ENCODE peak calls at places on chromosomes 3 and 15, in nine cellular contexts. One of them, this sample, is unnamed.

GRCh38 chr3:112315791-112316190 is 17.2 kb upstream of the CD200 start:
- DNase-seq in CD8-positive, alpha-beta T cell: no peak
- DNase-seq in AG10803: no peak
- DNase-seq in GM23338: no peak
- DNase-seq in foreskin fibroblast: no peak
- DNase-seq in GM06990: no peak
- DNase-seq in psoas muscle: no peak
- DNase-seq in PC-9: no peak
- DNase-seq in heart left ventricle: no peak
- DNase-seq in this sample: no peak

GRCh38 chr3:133413166-133414020 is 13.5 kb downstream of the BFSP2 start:
- DNase-seq in CD8-positive, alpha-beta T cell: no peak
- DNase-seq in GM23338: no peak
- DNase-seq in PC-9: peak
- DNase-seq in psoas muscle: no peak
- DNase-seq in AG10803: peak
- DNase-seq in heart left ventricle: no peak
- DNase-seq in foreskin fibroblast: peak
- DNase-seq in GM06990: no peak
- DNase-seq in this sample: no peak

GRCh38 chr3:58218904-58219303 is 8.1 kb upstream of the DNASE1L3 start:
- DNase-seq in CD8-positive, alpha-beta T cell: no peak
- DNase-seq in PC-9: no peak
- DNase-seq in GM23338: no peak
- DNase-seq in foreskin fibroblast: no peak
- DNase-seq in GM06990: peak
- DNase-seq in heart left ventricle: no peak
- DNase-seq in AG10803: no peak
- DNase-seq in psoas muscle: no peak
- DNase-seq in this sample: no peak

GRCh38 chr15:85403745-85404144 is 23.3 kb downstream of the AKAP13 start:
- DNase-seq in GM06990: no peak
- DNase-seq in AG10803: peak
- DNase-seq in CD8-positive, alpha-beta T cell: no peak
- DNase-seq in GM23338: peak
- DNase-seq in foreskin fibroblast: peak
- DNase-seq in heart left ventricle: no peak
- DNase-seq in psoas muscle: no peak
- DNase-seq in PC-9: no peak
- DNase-seq in this sample: no peak

GRCh38 chr15:77959094-77959879 is 118.2 kb downstream of the TBC1D2B start:
- DNase-seq in heart left ventricle: peak
- DNase-seq in AG10803: peak
- DNase-seq in foreskin fibroblast: peak
- DNase-seq in GM23338: peak
- DNase-seq in psoas muscle: peak
- DNase-seq in GM06990: peak
- DNase-seq in PC-9: peak
- DNase-seq in CD8-positive, alpha-beta T cell: peak
- DNase-seq in this sample: peak

GRCh38 chr3:159586587-159587202 is 401.9 kb upstream of the IL12A start:
- DNase-seq in psoas muscle: no peak
- DNase-seq in GM06990: no peak
- DNase-seq in PC-9: no peak
- DNase-seq in AG10803: peak
- DNase-seq in CD8-positive, alpha-beta T cell: no peak
- DNase-seq in GM23338: peak
- DNase-seq in heart left ventricle: peak
- DNase-seq in foreskin fibroblast: peak
- DNase-seq in this sample: no peak

GRCh38 chr15:40150163-40150925 is 10.5 kb upstream of the BUB1B start:
- DNase-seq in GM23338: no peak
- DNase-seq in GM06990: no peak
- DNase-seq in PC-9: peak
- DNase-seq in CD8-positive, alpha-beta T cell: no peak
- DNase-seq in AG10803: peak
- DNase-seq in foreskin fibroblast: peak
- DNase-seq in psoas muscle: peak
- DNase-seq in heart left ventricle: peak
- DNase-seq in this sample: no peak

GRCh38 chr3:132785292-132785691 is 63.1 kb upstream of the NPHP3 start:
- DNase-seq in PC-9: no peak
- DNase-seq in GM23338: no peak
- DNase-seq in psoas muscle: no peak
- DNase-seq in GM06990: no peak
- DNase-seq in heart left ventricle: no peak
- DNase-seq in CD8-positive, alpha-beta T cell: no peak
- DNase-seq in foreskin fibroblast: peak
- DNase-seq in AG10803: peak
- DNase-seq in this sample: no peak

GRCh38 chr3:194588236-194588635 is 45.0 kb downstream of the TMEM44 start:
- DNase-seq in psoas muscle: peak
- DNase-seq in AG10803: no peak
- DNase-seq in CD8-positive, alpha-beta T cell: no peak
- DNase-seq in heart left ventricle: no peak
- DNase-seq in GM23338: no peak
- DNase-seq in GM06990: no peak
- DNase-seq in PC-9: no peak
- DNase-seq in foreskin fibroblast: no peak
- DNase-seq in this sample: no peak

GRCh38 chr15:99019558-99020540 is 12.3 kb upstream of the PGPEP1L start:
- DNase-seq in PC-9: no peak
- DNase-seq in foreskin fibroblast: peak
- DNase-seq in psoas muscle: no peak
- DNase-seq in GM06990: no peak
- DNase-seq in GM23338: no peak
- DNase-seq in heart left ventricle: no peak
- DNase-seq in CD8-positive, alpha-beta T cell: no peak
- DNase-seq in AG10803: peak
- DNase-seq in this sample: no peak

GRCh38 chr3:127733781-127734180 is 61.0 kb downstream of the ABTB1 start:
- DNase-seq in GM06990: no peak
- DNase-seq in heart left ventricle: peak
- DNase-seq in GM23338: no peak
- DNase-seq in PC-9: no peak
- DNase-seq in AG10803: no peak
- DNase-seq in foreskin fibroblast: no peak
- DNase-seq in CD8-positive, alpha-beta T cell: no peak
- DNase-seq in psoas muscle: no peak
- DNase-seq in this sample: no peak

GRCh38 chr3:9163289-9163688 is 86.2 kb downstream of the SRGAP3 start:
- DNase-seq in AG10803: no peak
- DNase-seq in PC-9: no peak
- DNase-seq in GM23338: no peak
- DNase-seq in CD8-positive, alpha-beta T cell: no peak
- DNase-seq in heart left ventricle: no peak
- DNase-seq in psoas muscle: no peak
- DNase-seq in foreskin fibroblast: no peak
- DNase-seq in GM06990: no peak
- DNase-seq in this sample: no peak

GRCh38 chr3:11236588-11237461 is 35.4 kb upstream of the ATG7 start:
- DNase-seq in GM06990: peak
- DNase-seq in heart left ventricle: peak
- DNase-seq in PC-9: peak
- DNase-seq in foreskin fibroblast: peak
- DNase-seq in CD8-positive, alpha-beta T cell: peak
- DNase-seq in AG10803: peak
- DNase-seq in psoas muscle: peak
- DNase-seq in GM23338: peak
- DNase-seq in this sample: peak

GRCh38 chr3:33377931-33378330 is 62.3 kb downstream of the UBP1 start:
- DNase-seq in CD8-positive, alpha-beta T cell: no peak
- DNase-seq in psoas muscle: no peak
- DNase-seq in AG10803: peak
- DNase-seq in GM23338: no peak
- DNase-seq in GM06990: no peak
- DNase-seq in heart left ventricle: no peak
- DNase-seq in foreskin fibroblast: peak
- DNase-seq in PC-9: no peak
- DNase-seq in this sample: no peak

GRCh38 chr3:124200336-124200901 is 208.5 kb upstream of the ROPN1 start:
- DNase-seq in PC-9: no peak
- DNase-seq in AG10803: peak
- DNase-seq in GM23338: no peak
- DNase-seq in heart left ventricle: no peak
- DNase-seq in foreskin fibroblast: no peak
- DNase-seq in psoas muscle: no peak
- DNase-seq in CD8-positive, alpha-beta T cell: no peak
- DNase-seq in GM06990: no peak
- DNase-seq in this sample: no peak

DNA sequence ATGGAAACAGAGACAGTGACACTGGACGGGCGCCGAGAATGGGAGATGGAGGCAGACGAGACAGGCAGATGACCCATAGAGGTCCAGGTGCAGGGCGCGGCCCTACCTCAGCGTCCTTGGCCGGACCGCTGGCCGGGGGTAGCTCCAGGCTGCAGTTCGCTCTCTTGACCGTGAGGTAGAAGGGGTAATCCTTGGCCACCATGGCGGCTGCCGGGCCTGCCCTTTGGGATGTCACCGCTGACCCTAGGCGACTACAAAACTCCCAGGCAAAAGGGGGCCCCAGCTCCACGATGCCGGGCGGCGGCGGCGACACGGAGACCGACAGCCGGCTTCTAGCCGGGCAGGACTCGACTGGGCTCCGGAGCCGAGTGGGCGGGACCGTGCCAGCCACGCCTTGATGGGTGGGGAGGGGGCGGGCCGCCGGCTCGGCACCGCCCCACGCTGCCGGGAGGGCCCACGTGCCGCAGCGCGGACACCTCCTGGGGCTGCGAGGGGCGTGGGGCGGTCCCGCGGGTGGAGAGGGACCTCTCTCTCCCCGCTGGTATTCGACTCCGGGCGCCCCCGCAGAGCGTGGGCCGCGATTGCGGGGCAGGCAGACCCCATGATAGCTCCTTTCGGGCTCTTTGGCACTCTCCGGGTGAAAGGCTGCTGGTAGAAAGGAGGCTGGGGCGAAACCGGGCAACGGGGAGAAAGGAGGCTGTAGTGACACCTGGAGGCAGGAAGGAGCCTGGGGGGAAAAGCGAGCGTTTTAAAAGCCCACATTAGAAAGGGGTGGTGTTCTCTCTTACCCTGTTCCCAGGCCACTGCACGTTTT is at the start of gene ARHGEF3:
- DNase-seq in GM06990: peak
- DNase-seq in psoas muscle: peak
- DNase-seq in foreskin fibroblast: peak
- DNase-seq in CD8-positive, alpha-beta T cell: peak
- DNase-seq in AG10803: peak
- DNase-seq in PC-9: peak
- DNase-seq in heart left ventricle: peak
- DNase-seq in GM23338: peak
- DNase-seq in this sample: peak
- TF ChIP-seq CTCF in GM06990: peak
- TF ChIP-seq CTCF in psoas muscle: peak
- TF ChIP-seq CTCF in foreskin fibroblast: peak
- TF ChIP-seq CTCF in CD8-positive, alpha-beta T cell: peak
- TF ChIP-seq CTCF in AG10803: peak
- TF ChIP-seq CTCF in PC-9: peak
- TF ChIP-seq CTCF in heart left ventricle: peak
- TF ChIP-seq CTCF in GM23338: peak
- TF ChIP-seq CTCF in this sample: peak

GRCh38 chr3:179666436-179667035 is 13.7 kb downstream of the USP13 start:
- DNase-seq in CD8-positive, alpha-beta T cell: no peak
- DNase-seq in GM23338: peak
- DNase-seq in GM06990: no peak
- DNase-seq in psoas muscle: peak
- DNase-seq in foreskin fibroblast: peak
- DNase-seq in PC-9: no peak
- DNase-seq in heart left ventricle: peak
- DNase-seq in AG10803: peak
- DNase-seq in this sample: no peak
- TF ChIP-seq CTCF in CD8-positive, alpha-beta T cell: no peak
- TF ChIP-seq CTCF in GM23338: no peak
- TF ChIP-seq CTCF in GM06990: no peak
- TF ChIP-seq CTCF in psoas muscle: peak
- TF ChIP-seq CTCF in foreskin fibroblast: no peak
- TF ChIP-seq CTCF in PC-9: no peak
- TF ChIP-seq CTCF in heart left ventricle: no peak
- TF ChIP-seq CTCF in AG10803: no peak
- TF ChIP-seq CTCF in this sample: no peak

DNA sequence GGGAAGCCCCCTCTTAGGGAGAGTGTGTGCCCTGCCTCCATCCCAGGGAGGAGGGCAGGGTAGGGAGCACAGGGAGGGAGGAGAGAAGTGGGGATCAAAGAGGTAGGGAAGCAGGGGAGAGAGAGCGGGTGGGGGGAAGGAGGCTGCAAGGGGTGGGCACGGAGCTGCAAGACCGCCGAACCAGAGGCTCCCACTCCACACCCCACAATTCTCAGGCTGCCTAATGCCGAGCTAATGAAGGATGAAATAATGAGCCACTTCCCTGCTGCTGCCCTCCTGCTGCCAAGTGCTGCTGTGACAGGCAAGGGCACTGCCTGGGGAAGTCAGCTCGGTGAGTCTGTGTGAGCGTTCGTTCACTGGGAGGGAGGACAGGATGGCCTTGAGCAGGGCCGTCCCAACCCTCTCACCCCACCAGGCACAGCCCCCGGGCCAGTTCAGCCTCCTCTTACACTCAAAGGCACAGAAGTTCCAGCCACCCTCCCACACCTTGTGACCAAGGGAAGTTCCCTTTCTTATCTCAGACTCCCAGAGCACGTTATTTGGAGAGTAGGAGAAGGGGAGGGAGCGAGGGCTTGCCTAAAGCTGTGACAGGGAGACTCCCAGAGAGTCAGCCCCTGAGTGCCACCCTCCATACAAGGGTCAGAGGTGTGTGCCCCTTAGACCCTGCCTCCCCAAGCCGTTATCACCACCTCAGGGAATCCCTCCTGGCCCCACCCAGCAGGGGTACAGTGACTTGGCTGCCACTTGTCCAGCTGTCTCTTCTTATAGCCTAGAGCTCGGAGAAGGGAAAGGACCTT is 12.4 kb downstream of the GLYCTK start:
- DNase-seq in GM06990: no peak
- DNase-seq in GM23338: peak
- DNase-seq in PC-9: no peak
- DNase-seq in CD8-positive, alpha-beta T cell: no peak
- DNase-seq in foreskin fibroblast: peak
- DNase-seq in heart left ventricle: peak
- DNase-seq in psoas muscle: no peak
- DNase-seq in AG10803: no peak
- DNase-seq in this sample: peak
- TF ChIP-seq CTCF in GM06990: peak
- TF ChIP-seq CTCF in GM23338: peak
- TF ChIP-seq CTCF in PC-9: no peak
- TF ChIP-seq CTCF in CD8-positive, alpha-beta T cell: no peak
- TF ChIP-seq CTCF in foreskin fibroblast: peak
- TF ChIP-seq CTCF in heart left ventricle: peak
- TF ChIP-seq CTCF in psoas muscle: no peak
- TF ChIP-seq CTCF in AG10803: peak
- TF ChIP-seq CTCF in this sample: no peak

DNA sequence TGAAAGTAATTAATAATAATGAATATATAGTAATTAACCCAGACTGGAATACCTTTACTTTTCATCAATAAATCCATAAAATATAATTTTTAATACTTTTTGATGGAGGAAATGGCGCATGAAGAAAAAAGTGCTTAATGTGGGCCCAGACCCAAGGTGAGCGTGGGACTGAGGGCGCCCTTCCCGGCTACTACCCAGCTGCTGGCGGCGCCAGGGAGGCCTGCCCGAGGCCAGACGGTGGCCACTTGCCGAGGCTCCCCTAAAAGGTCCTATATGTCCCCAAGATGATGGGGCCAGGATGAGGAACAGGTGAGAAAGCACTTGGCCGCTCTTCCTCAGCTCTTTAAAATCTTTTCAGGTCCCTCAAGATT is 29.1 kb downstream of the CCNL1 start:
- DNase-seq in PC-9: no peak
- DNase-seq in GM23338: peak
- DNase-seq in foreskin fibroblast: no peak
- DNase-seq in CD8-positive, alpha-beta T cell: no peak
- DNase-seq in psoas muscle: no peak
- DNase-seq in AG10803: no peak
- DNase-seq in GM06990: no peak
- DNase-seq in heart left ventricle: no peak
- DNase-seq in this sample: no peak
- TF ChIP-seq CTCF in PC-9: no peak
- TF ChIP-seq CTCF in GM23338: no peak
- TF ChIP-seq CTCF in foreskin fibroblast: no peak
- TF ChIP-seq CTCF in CD8-positive, alpha-beta T cell: peak
- TF ChIP-seq CTCF in psoas muscle: no peak
- TF ChIP-seq CTCF in AG10803: no peak
- TF ChIP-seq CTCF in GM06990: no peak
- TF ChIP-seq CTCF in heart left ventricle: no peak
- TF ChIP-seq CTCF in this sample: peak

This sample was measured in GM10248.